ENCODE peak calls at places on chromosomes 12 and 14, in six cellular contexts. O is mammary epithelial cell, W is psoas muscle, G is heart right ventricle, C is suprapubic skin, S is thoracic aorta. V is an unnamed sample.

GRCh38 chr12:125533434-125534029 is 468.3 kb downstream of the AACS start:
- DNase-seq in O (no peak), G (peak; percentile 5), S (no peak), W (no peak), C (no peak), V (peak; percentile 9)

GRCh38 chr12:52871291-52871961 is 22.6 kb upstream of the KRT78 start:
- DNase-seq in S (no peak), G (no peak), W (no peak), O (peak; percentile 98), C (no peak), V (no peak)

GRCh38 chr14:64417042-64417770 is 29.1 kb downstream of the MTHFD1 start:
- DNase-seq in G (no peak), C (no peak), O (no peak), S (no peak), W (no peak), V (no peak)

GRCh38 chr14:74510211-74510931 is 16.8 kb downstream of the ISCA2 start:
- DNase-seq in C (peak; percentile 63), G (no peak), S (no peak), O (peak; percentile 54), W (no peak), V (no peak)

GRCh38 chr12:3122841-3123678 is 45.9 kb downstream of the TSPAN9 start:
- DNase-seq in W (peak; percentile 74), S (peak; percentile 49), O (peak; percentile 79), G (peak; percentile 86), C (no peak), V (no peak)

GRCh38 chr14:34120185-34120977 is 169.5 kb upstream of the EGLN3 start:
- DNase-seq in C (no peak), W (no peak), O (no peak), G (no peak), S (no peak), V (no peak)

GRCh38 chr12:107091381-107091780 is 2.0 kb downstream of the CRY1 start:
- DNase-seq in W (no peak), S (peak; percentile 13), O (peak; percentile 65), C (no peak), G (peak; percentile 36), V (no peak)

GRCh38 chr12:95605087-95605486 is 53.8 kb upstream of the USP44 start:
- DNase-seq in W (no peak), S (no peak), C (no peak), O (peak; percentile 74), G (no peak), V (no peak)

GRCh38 chr12:32603858-32604257 is 75.2 kb upstream of the DNM1L start:
- DNase-seq in S (no peak), G (no peak), W (no peak), C (no peak), O (peak; percentile 71), V (no peak)

GRCh38 chr12:79275631-79276030 is 411.1 kb downstream of the SYT1 start:
- DNase-seq in S (no peak), O (no peak), G (no peak), W (no peak), C (no peak), V (no peak)

GRCh38 chr12:92771011-92771410 is 68.2 kb downstream of the PLEKHG7 start:
- DNase-seq in W (no peak), S (no peak), C (no peak), G (no peak), O (no peak), V (no peak)

GRCh38 chr14:94044476-94045091 is 18.4 kb downstream of the OTUB2 start:
- DNase-seq in G (no peak), C (no peak), W (no peak), S (no peak), O (no peak), V (no peak)

GRCh38 chr14:80315681-80316080 is 104.4 kb upstream of the DIO2 start:
- DNase-seq in S (no peak), G (no peak), W (no peak), C (no peak), O (no peak), V (no peak)

GRCh38 chr12:63826002-63826585 is 18.4 kb upstream of the SRGAP1 start:
- DNase-seq in G (no peak), C (no peak), W (no peak), S (no peak), O (peak; percentile 52), V (peak; percentile 13)

GRCh38 chr12:71303199-71303598 is 136.4 kb upstream of the LGR5 start:
- DNase-seq in O (peak; percentile 89), C (no peak), G (no peak), S (no peak), W (no peak), V (no peak)

GRCh38 chr12:91811481-91812287 is 334.0 kb downstream of the BTG1 start:
- DNase-seq in O (peak; percentile 39), W (peak; percentile 56), S (peak; percentile 25), G (peak; percentile 71), C (no peak), V (peak; percentile 84)

GRCh38 chr12:8681129-8681902 is 16.5 kb upstream of the RIMKLB start:
- DNase-seq in O (peak; percentile 94), W (no peak), C (no peak), S (no peak), G (peak; percentile 32), V (no peak)

GRCh38 chr12:25960176-25960575 is 1.7 kb downstream of the RASSF8 start:
- DNase-seq in G (peak; percentile 43), S (no peak), W (no peak), C (no peak), O (peak; percentile 44), V (peak; percentile 59)

GRCh38 chr12:66268562-66268961 is 33.7 kb upstream of the HELB start:
- DNase-seq in W (no peak), O (peak; percentile 16), C (no peak), G (no peak), S (no peak), V (no peak)

GRCh38 chr12:93827179-93827578 is 150.0 kb downstream of the CRADD start:
- DNase-seq in S (no peak), C (no peak), W (no peak), O (no peak), G (no peak), V (no peak)

GRCh38 chr12:93825501-93825888 is 148.3 kb downstream of the CRADD start:
- DNase-seq in S (no peak), W (no peak), C (no peak), G (no peak), O (no peak), V (no peak)

GRCh38 chr12:93824514-93825500 is 147.6 kb downstream of the CRADD start:
- DNase-seq in S (no peak), G (no peak), C (no peak), W (no peak), O (no peak), V (no peak)

GRCh38 chr12:93825926-93826599 is 148.9 kb downstream of the CRADD start:
- DNase-seq in G (no peak), W (no peak), O (no peak), S (no peak), C (no peak), V (no peak)

GRCh38 chr12:93823616-93824410 is 146.6 kb downstream of the CRADD start:
- DNase-seq in S (no peak), G (no peak), C (no peak), O (no peak), W (no peak), V (no peak)
- H3K9me3 ChIP-seq in S (no peaks in the 10 kb centered on the region), G (no peaks in the 10 kb centered on the region), C (no peaks in the 10 kb centered on the region), O (no peaks in the 10 kb centered on the region), W (no peaks in the 10 kb centered on the region), V (no peaks in the 10 kb centered on the region)

GRCh38 chr14:103205541-103205906 is 82.3 kb downstream of the TNFAIP2 start:
- DNase-seq in C (no peak), O (no peak), G (no peak), W (no peak), S (no peak), V (no peak)
- H3K4me3 ChIP-seq in C (no peak overlapping the region), O (no peak overlapping the region), G (no peak overlapping the region), W (peak overlapping the region; percentile 69), S (no peak overlapping the region), V (no peak overlapping the region)

DNA sequence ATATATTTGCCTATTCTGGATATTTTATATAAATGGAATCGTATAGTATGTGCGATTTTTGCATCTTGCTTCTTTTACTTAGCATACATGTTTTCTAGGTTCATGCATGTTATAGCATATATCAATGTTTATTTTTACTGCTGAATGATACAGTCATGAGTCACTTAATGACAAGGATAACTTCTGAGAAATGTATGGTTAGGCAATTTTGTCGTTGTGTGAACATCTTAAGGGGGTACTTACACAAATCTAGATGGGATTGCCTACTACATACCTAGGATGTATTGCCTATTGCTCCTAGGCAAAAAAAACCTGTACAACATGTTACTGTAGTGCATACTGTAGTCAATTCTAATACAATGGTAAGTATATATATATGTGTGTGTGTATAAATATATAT is 8.8 kb downstream of the USP15 start:
- DNase-seq in O (peak; percentile 62), C (no peak), G (no peak), S (no peak), W (no peak), V (no peak)
- H3K4me1 ChIP-seq in O (peaks cover 18% of the 10 kb centered on the region), C (peaks cover 42% of the 10 kb centered on the region), G (peaks cover 93% of the 10 kb centered on the region), S (peaks cover 59% of the 10 kb centered on the region), W (peaks cover 94% of the 10 kb centered on the region), V (peaks cover 23% of the 10 kb centered on the region)

GRCh38 chr12:14259481-14260010 is 105.9 kb upstream of the ATF7IP start:
- DNase-seq in O (no peak), G (no peak), C (no peak), W (no peak), S (no peak), V (no peak)
- H3K9me3 ChIP-seq in O (peaks cover 8% of the 10 kb centered on the region), G (no peaks in the 10 kb centered on the region), C (no peaks in the 10 kb centered on the region), W (peaks cover 7% of the 10 kb centered on the region), S (no peaks in the 10 kb centered on the region), V (peaks cover 19% of the 10 kb centered on the region)